ENCODE peak calls at places on chromosomes 11 and 22, in eight cellular contexts. M is adipocyte, G is astrocyte of the cerebellum, P is kidney, B is bronchial epithelial cell, F is brain microvascular endothelial cell, S is H7, R is cardiac fibroblast. Z is an unnamed sample.

GRCh38 chr22:26429458-26430238 is 588 bp downstream of the ASPHD2 start:
- DNase-seq in M (peak), P (no peak), F (no peak), B (no peak), S (peak), R (no peak), G (no peak), Z (no peak)

GRCh38 chr11:62788991-62789390 is 1.8 kb downstream of the TMEM179B start:
- DNase-seq in G (no peak), M (no peak), B (no peak), R (no peak), F (no peak), S (peak), P (peak), Z (no peak)

GRCh38 chr22:23054531-23055257 is 15.6 kb upstream of the GNAZ start:
- DNase-seq in F (no peak), G (no peak), R (no peak), S (peak), P (peak), B (no peak), M (no peak), Z (no peak)

GRCh38 chr11:13052130-13052541 is 43.0 kb downstream of the RASSF10 start:
- DNase-seq in S (no peak), F (no peak), G (no peak), P (no peak), R (no peak), B (peak), M (no peak), Z (no peak)

GRCh38 chr22:21443057-21443734 is 24.0 kb upstream of the TMEM191C start:
- DNase-seq in M (no peak), B (no peak), S (no peak), F (no peak), G (no peak), P (peak), R (no peak), Z (no peak)

GRCh38 chr11:1401656-1402221 is 12.0 kb downstream of the BRSK2 start:
- DNase-seq in M (peak), P (peak), F (peak), S (peak), G (peak), B (peak), R (peak), Z (peak)

GRCh38 chr11:1994121-1994520 is 3.5 kb downstream of the H19 start:
- DNase-seq in G (no peak), F (no peak), M (no peak), R (no peak), P (no peak), S (no peak), B (no peak), Z (no peak)

GRCh38 chr11:3199537-3200295 is 18.9 kb downstream of the MRGPRG start:
- DNase-seq in R (no peak), G (no peak), M (no peak), F (no peak), S (peak), P (no peak), B (no peak), Z (no peak)

GRCh38 chr22:32836286-32836859 is 34.9 kb downstream of the TIMP3 start:
- DNase-seq in B (no peak), R (peak), M (peak), P (no peak), S (peak), G (no peak), F (no peak), Z (no peak)

GRCh38 chr22:17972385-17973181 is 51.8 kb downstream of the MICAL3 start:
- DNase-seq in P (no peak), R (peak), S (peak), M (peak), G (peak), B (peak), F (peak), Z (no peak)

GRCh38 chr11:46392421-46393230 is 1.1 kb upstream of the CHRM4 start:
- DNase-seq in P (peak), B (peak), M (peak), F (peak), G (peak), S (peak), R (peak), Z (peak)

GRCh38 chr11:69436041-69436982 is 45.2 kb upstream of the LINC01488 start:
- DNase-seq in G (no peak), M (no peak), P (peak), F (no peak), B (no peak), R (no peak), S (no peak), Z (no peak)

GRCh38 chr11:72580648-72580950 is 93.6 kb downstream of the PDE2A start:
- DNase-seq in S (no peak), R (no peak), F (no peak), B (no peak), G (no peak), P (no peak), M (no peak), Z (no peak)

GRCh38 chr11:93330446-93330984 is at the start of gene DEUP1:
- DNase-seq in P (peak), F (no peak), S (peak), R (no peak), G (no peak), M (peak), B (no peak), Z (peak)

GRCh38 chr11:93326681-93327080 is 3.9 kb upstream of the DEUP1 start:
- DNase-seq in M (no peak), R (no peak), S (no peak), G (no peak), F (no peak), P (no peak), B (no peak), Z (no peak)

GRCh38 chr11:93329936-93330445 is 551 bp upstream of the DEUP1 start:
- DNase-seq in F (no peak), M (no peak), S (peak), P (no peak), G (no peak), B (peak), R (peak), Z (no peak)
- H3K4me3 ChIP-seq in F (peak), M (peak), S (peak), P (peak), G (peak), B (peak), R (no peak), Z (peak)

GRCh38 chr11:64298966-64299846 is 952 bp upstream of the CATSPERZ start:
- DNase-seq in G (no peak), B (no peak), F (no peak), S (peak), M (peak), P (peak), R (no peak), Z (peak)
- H3K4me3 ChIP-seq in G (no peak), B (peak), F (no peak), S (peak), M (peak), P (peak), R (peak), Z (peak)

GRCh38 chr11:41118521-41118920 is 340.9 kb downstream of the LRRC4C start:
- DNase-seq in S (peak), F (no peak), M (no peak), P (no peak), R (no peak), G (no peak), B (no peak), Z (no peak)
- H3K4me3 ChIP-seq in S (no peak), F (no peak), M (no peak), P (no peak), R (no peak), G (no peak), B (no peak), Z (no peak)

GRCh38 chr11:86122773-86123172 is 53.9 kb upstream of the PICALM start:
- DNase-seq in G (no peak), M (no peak), B (no peak), R (no peak), S (no peak), F (no peak), P (no peak), Z (no peak)
- H3K4me3 ChIP-seq in G (no peak), M (no peak), B (no peak), R (no peak), S (no peak), F (no peak), P (no peak), Z (no peak)

DNA sequence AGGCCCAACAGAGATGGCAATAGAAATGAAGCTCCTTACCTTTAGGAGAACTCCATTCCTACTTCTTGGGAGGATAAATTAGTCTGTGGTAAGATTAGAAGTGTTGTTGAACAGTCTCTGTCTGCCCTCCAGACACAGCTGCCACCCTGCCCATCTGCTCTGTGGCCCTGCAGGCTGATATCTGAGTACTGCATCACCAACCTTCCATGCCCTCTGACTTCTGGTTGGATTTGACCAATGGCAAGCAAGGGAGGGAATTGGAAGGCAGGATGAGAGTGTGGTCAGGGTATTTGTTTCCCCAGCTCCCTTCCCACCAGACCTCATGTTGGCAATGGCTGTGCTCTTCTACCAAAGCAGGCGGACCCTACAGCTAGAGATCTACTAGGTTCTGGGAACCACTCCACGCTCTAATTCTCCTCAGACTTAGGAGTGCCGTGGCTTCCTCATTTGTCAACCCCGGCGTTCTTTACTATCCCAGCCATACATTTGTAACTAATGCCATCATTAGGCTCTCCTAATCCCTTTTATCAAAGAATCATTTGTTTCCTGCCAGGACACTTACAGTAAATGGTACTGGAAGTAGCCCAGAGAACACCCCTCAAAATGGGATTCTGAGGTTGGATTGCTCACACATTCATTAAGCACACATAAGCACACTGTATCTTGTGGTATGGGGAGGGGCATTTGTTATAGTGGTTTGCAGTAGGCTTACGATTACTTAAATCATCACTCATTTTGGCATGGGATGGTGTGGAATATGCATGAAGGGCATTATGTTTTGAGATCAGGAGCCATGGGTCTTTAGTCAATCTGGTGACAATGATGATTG is 35.4 kb upstream of the CD44 start:
- DNase-seq in P (no peak), B (no peak), F (no peak), G (peak), M (no peak), S (no peak), R (no peak), Z (no peak)
- H3K4me3 ChIP-seq in P (no peak), B (no peak), F (no peak), G (no peak), M (no peak), S (no peak), R (no peak), Z (no peak)

GRCh38 chr11:86126862-86127261 is 58.0 kb upstream of the PICALM start:
- DNase-seq in G (no peak), F (no peak), B (no peak), S (no peak), M (no peak), R (no peak), P (no peak), Z (no peak)
- H3K4me3 ChIP-seq in G (no peak), F (no peak), B (no peak), S (no peak), M (no peak), R (no peak), P (no peak), Z (no peak)

DNA sequence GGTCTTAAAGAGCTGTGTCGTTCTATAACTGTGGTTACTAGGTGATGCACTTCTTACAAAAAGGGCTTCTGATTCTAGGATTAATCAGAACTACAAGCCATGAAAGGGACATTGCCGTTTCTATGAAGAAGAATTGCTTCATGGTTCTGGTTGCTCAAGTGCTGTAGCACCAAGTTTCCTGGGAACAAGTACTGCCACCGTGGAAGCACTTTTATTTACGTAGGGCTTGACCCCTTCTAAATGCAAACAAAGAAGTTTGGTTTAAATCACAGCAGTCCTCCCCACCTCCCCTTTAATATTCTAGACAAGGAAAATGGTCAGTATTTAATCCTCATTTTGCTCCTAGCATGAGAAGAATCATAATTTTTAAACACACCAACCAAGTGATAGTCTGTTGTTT is 9.8 kb downstream of the YAP1 start:
- DNase-seq in B (peak), F (no peak), G (no peak), R (peak), P (no peak), S (no peak), M (peak), Z (no peak)
- H3K4me3 ChIP-seq in B (no peak), F (no peak), G (no peak), R (no peak), P (no peak), S (no peak), M (peak), Z (no peak)

DNA sequence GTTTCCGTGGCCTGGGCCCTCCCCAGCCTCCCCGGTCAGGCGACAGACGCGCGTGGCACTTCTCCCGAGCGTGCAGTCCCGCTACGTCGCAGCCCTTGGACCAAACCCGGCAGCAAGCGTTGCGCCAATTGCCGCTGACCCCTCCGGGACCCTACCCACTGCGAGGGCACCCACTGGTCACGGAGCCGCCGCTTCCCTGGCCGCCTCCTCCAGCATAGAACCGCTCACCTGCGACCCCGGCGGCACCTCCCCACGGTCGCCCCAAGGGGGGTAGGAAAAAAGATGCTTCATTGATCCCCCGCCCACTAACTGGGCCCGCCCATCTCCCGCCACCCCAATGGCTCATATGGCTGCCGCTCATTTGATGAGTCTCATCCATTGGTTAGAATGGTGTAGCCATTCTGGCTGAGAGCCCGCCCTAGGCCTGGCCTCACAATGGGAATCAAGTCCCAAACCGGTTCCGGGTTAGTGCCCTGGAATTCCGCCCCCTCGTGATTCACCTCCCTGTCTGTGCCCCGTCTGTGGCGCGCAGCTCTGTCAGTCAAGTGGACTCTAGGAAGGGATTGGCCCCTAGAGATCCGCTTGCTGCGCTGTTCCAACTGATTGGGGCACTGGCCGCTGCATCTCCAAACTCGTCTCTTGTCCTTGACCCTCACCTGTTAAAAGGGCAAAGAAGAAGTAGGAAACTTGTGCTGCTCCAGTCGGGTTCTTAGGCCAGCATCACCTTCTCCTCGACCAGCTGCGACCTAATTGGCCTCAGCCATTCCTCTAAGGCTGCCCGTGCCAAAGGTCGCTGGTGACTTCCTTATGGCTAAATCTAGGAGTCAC is at the start of gene MSANTD4:
- DNase-seq in P (peak), M (peak), S (peak), B (peak), F (peak), R (peak), G (peak), Z (peak)
- H3K4me3 ChIP-seq in P (peak), M (peak), S (peak), B (peak), F (peak), R (peak), G (peak), Z (peak)